ENCODE peak calls at places on chromosomes 11 and 22, in six cellular contexts. H, C, W, Q, K and O are unnamed samples.

GRCh38 chr22:24184057-24184798 is 2.9 kb downstream of the SUSD2 start:
- DNase-seq in H (no peak), C (peak), W (no peak), Q (no peak), K (no peak), O (no peak)

GRCh38 chr11:35065566-35065965 is 73.4 kb upstream of the CD44 start:
- DNase-seq in H (no peak), C (no peak), W (no peak), Q (no peak), K (peak), O (no peak)

GRCh38 chr22:35819421-35819820 is 101.7 kb downstream of the APOL5 start:
- DNase-seq in H (no peak), C (no peak), W (no peak), Q (no peak), K (no peak), O (no peak)

GRCh38 chr11:45930031-45930794 is 7.8 kb downstream of the LARGE2 start:
- DNase-seq in H (no peak), C (no peak), W (peak), Q (no peak), K (no peak), O (no peak)

GRCh38 chr11:77590194-77590591 is 440 bp downstream of the AQP11 start:
- DNase-seq in H (no peak), C (no peak), W (no peak), Q (no peak), K (peak), O (peak)

GRCh38 chr11:10398525-10398924 is 56.5 kb upstream of the AMPD3 start:
- DNase-seq in H (no peak), C (peak), W (no peak), Q (no peak), K (no peak), O (no peak)

GRCh38 chr11:128757235-128757711 is 63.4 kb downstream of the FLI1 start:
- DNase-seq in H (no peak), C (peak), W (peak), Q (no peak), K (peak), O (no peak)

GRCh38 chr11:96177132-96177531 is 165.9 kb downstream of the MAML2 start:
- DNase-seq in H (no peak), C (no peak), W (no peak), Q (no peak), K (no peak), O (no peak)

GRCh38 chr22:47064016-47064415 is 301.6 kb downstream of the TBC1D22A start:
- DNase-seq in H (no peak), C (no peak), W (no peak), Q (no peak), K (no peak), O (no peak)

GRCh38 chr22:39988386-39989114 is 6.2 kb upstream of the FAM83F start:
- DNase-seq in H (no peak), C (no peak), W (no peak), Q (no peak), K (no peak), O (no peak)

GRCh38 chr22:49999901-50000586 is 12.5 kb downstream of the IL17REL start:
- DNase-seq in H (no peak), C (peak), W (no peak), Q (no peak), K (no peak), O (no peak)

GRCh38 chr11:128848815-128849455 is 18.2 kb downstream of the KCNJ1 start:
- DNase-seq in H (no peak), C (peak), W (peak), Q (no peak), K (peak), O (no peak)

GRCh38 chr22:45686004-45686403 is 14.4 kb downstream of the ATXN10 start:
- DNase-seq in H (no peak), C (no peak), W (no peak), Q (no peak), K (peak), O (no peak)

GRCh38 chr11:107251298-107251697 is 206.3 kb downstream of the CWF19L2 start:
- DNase-seq in H (no peak), C (no peak), W (no peak), Q (no peak), K (no peak), O (no peak)

GRCh38 chr11:8983552-8983951 is 19.3 kb upstream of the TMEM9B start:
- DNase-seq in H (no peak), C (no peak), W (no peak), Q (no peak), K (no peak), O (no peak)

GRCh38 chr11:73281201-73281741 is 9.1 kb downstream of the P2RY6 start:
- DNase-seq in H (no peak), C (peak), W (no peak), Q (no peak), K (no peak), O (no peak)

GRCh38 chr22:32801436-32802290 is at the start of gene TIMP3:
- DNase-seq in H (peak), C (peak), W (no peak), Q (no peak), K (peak), O (no peak)

GRCh38 chr11:13963949-13964770 is 1.6 kb downstream of the SPON1 start:
- DNase-seq in H (no peak), C (peak), W (no peak), Q (no peak), K (no peak), O (no peak)

GRCh38 chr11:33635161-33635560 is 65.5 kb downstream of the C11orf91 start:
- DNase-seq in H (no peak), C (peak), W (no peak), Q (peak), K (peak), O (no peak)

GRCh38 chr22:32378703-32379272 is 21.1 kb downstream of the RFPL3 start:
- DNase-seq in H (no peak), C (no peak), W (no peak), Q (no peak), K (peak), O (no peak)

GRCh38 chr11:57901756-57902155 is 121.9 kb upstream of the OR9Q1 start:
- DNase-seq in H (no peak), C (no peak), W (no peak), Q (no peak), K (no peak), O (no peak)

GRCh38 chr11:95279921-95280861 is 49.2 kb upstream of the SESN3 start:
- DNase-seq in H (no peak), C (peak), W (no peak), Q (no peak), K (no peak), O (no peak)

GRCh38 chr22:32900856-32901255 is 99.4 kb downstream of the TIMP3 start:
- DNase-seq in H (no peak), C (no peak), W (no peak), Q (no peak), K (no peak), O (no peak)

GRCh38 chr11:120606116-120607010 is 94.8 kb downstream of the GRIK4 start:
- DNase-seq in H (no peak), C (peak), W (no peak), Q (no peak), K (no peak), O (no peak)

GRCh38 chr22:50529416-50530279 is at the start of gene TYMP:
- DNase-seq in H (no peak), C (peak), W (peak), Q (no peak), K (no peak), O (no peak)

GRCh38 chr11:70532066-70532440 is 133.7 kb downstream of the CTTN start:
- DNase-seq in H (no peak), C (peak), W (no peak), Q (no peak), K (no peak), O (no peak)

GRCh38 chr22:23066200-23067022 is 3.9 kb upstream of the GNAZ start:
- DNase-seq in H (no peak), C (peak), W (no peak), Q (no peak), K (no peak), O (no peak)

GRCh38 chr11:1303196-1303821 is 6.1 kb downstream of the TOLLIP start:
- DNase-seq in H (no peak), C (no peak), W (no peak), Q (no peak), K (no peak), O (no peak)

GRCh38 chr11:26905368-26905767 is 88.5 kb upstream of the FIBIN start:
- DNase-seq in H (no peak), C (no peak), W (no peak), Q (no peak), K (peak), O (no peak)

GRCh38 chr11:62610814-62611704 is 1.5 kb downstream of the EML3 start:
- DNase-seq in H (no peak), C (no peak), W (no peak), Q (no peak), K (no peak), O (no peak)

GRCh38 chr11:62608776-62609175 is 3.8 kb downstream of the EML3 start:
- DNase-seq in H (no peak), C (no peak), W (no peak), Q (no peak), K (no peak), O (no peak)

GRCh38 chr11:62612366-62613274 is at the start of the genes EML3 and ROM1:
- DNase-seq in H (peak), C (peak), W (peak), Q (no peak), K (peak), O (peak)

GRCh38 chr11:62611705-62612365 is 740 bp downstream of the EML3 start:
- DNase-seq in H (no peak), C (peak), W (no peak), Q (no peak), K (peak), O (peak)

GRCh38 chr11:62610403-62610802 is 2.2 kb downstream of the EML3 start:
- DNase-seq in H (no peak), C (no peak), W (no peak), Q (no peak), K (no peak), O (no peak)
- H3K4me3 ChIP-seq in H (no peak), C (no peak), W (no peak), Q (no peak), K (no peak), O (no peak)

DNA sequence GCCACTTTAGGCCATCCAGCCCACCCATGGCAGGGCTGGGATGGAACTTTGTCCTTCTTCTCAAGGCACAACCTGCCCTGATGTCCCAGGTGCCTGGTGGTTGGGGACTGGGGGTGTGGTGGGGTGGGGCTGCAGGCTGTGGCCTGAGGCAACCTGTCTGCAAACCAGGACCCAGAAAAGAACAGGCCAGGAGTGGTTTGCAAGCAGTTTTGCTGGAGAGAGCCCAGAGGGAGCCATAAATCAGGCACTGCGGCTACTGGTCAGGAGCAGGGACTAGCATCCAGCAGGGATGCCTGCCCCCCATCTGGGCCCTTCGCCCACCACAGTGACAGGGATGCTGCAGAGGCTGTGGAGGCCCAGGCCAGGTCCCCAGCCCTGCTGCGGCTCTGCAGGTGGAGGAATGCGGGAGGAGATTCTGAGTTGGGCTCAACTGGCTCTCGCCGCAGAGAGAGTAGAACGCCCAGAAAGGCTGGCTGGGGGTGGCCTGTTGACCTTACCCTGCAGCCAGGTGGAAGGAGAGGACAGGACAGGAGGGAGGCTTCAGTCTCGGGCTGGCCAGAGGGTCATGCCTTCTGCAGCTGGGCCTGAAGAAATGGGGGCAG is 16.4 kb upstream of the NEFH start:
- DNase-seq in H (no peak), C (no peak), W (no peak), Q (no peak), K (no peak), O (no peak)
- H3K4me3 ChIP-seq in H (no peak), C (no peak), W (no peak), Q (no peak), K (no peak), O (no peak)

GRCh38 chr11:89405629-89406028 is 85.5 kb downstream of the NOX4 start:
- DNase-seq in H (no peak), C (no peak), W (no peak), Q (no peak), K (peak), O (no peak)
- H3K4me3 ChIP-seq in H (no peak), C (no peak), W (no peak), Q (no peak), K (no peak), O (no peak)

GRCh38 chr11:118629761-118630661 is 22.6 kb downstream of the PHLDB1 start:
- DNase-seq in H (no peak), C (no peak), W (no peak), Q (no peak), K (no peak), O (no peak)
- H3K4me3 ChIP-seq in H (no peak), C (no peak), W (no peak), Q (no peak), K (no peak), O (no peak)

DNA sequence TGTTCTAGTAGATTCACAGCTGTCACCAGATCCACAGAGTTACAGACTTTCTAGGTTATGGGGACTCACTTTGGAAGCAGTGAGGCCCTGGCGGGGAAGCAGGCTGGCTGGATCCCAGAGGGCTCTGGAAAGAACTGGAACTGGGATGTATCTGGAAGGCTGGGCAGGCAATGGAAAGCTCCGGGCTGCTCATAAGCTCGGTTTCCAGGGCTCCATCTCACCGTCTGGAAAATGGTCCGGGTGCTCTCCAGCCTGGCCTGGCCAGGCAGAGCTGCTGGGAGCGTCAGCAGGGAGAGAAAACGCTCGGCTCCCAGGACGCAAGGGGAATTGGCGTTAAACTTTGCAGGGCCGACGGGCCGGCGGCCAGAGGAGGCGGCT is 339 bp upstream of the SEZ6L start:
- DNase-seq in H (no peak), C (no peak), W (no peak), Q (no peak), K (no peak), O (no peak)
- H3K4me3 ChIP-seq in H (no peak), C (peak), W (no peak), Q (no peak), K (no peak), O (peak)

DNA sequence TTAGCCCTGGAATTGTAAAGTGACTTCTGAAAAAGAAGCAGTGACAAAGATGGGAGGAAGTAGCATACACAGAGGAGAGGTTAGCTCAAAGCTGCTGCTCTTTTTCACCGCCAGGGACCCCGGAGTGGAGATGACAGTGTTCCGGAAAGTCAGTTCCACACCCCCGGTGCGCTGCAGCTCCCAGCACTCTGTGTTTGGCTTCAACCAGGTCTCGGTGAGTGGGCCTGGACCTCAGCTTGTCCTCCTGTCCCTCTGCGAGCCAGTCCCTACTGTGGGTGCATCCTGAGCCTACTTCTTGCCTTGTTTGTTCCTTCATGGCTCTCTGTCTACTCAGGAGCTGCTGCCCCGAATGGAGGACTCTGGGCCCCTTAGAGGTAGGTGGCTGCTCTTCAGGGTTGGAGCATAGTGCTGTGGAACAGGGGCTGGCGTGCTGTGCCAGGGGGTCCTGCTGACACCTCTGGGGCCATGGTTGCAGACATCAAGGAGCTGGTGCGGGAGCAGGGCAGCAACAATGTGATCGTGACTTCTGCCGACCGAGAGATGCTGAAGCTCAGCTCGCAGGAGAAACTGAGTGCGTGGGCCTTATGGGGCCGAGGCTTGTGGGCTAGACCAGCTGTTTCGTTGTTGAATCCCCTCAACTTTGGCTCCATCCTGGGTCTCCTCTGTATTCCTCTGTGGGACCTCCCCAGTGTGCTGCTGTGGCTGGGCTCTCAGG is 1.7 kb downstream of the PCNX3 start:
- DNase-seq in H (no peak), C (no peak), W (no peak), Q (no peak), K (no peak), O (no peak)
- H3K4me3 ChIP-seq in H (peak), C (no peak), W (no peak), Q (peak), K (peak), O (no peak)

GRCh38 chr11:66592457-66593302 is at the start of the genes CCDC87 and CCS:
- DNase-seq in H (peak), C (peak), W (peak), Q (peak), K (peak), O (peak)

GRCh38 chr11:66595245-66595904 is 2.4 kb downstream of the CCS start:
- DNase-seq in H (no peak), C (peak), W (no peak), Q (no peak), K (no peak), O (no peak)

GRCh38 chr11:66593303-66593635 is 284 bp downstream of the CCS start:
- DNase-seq in H (no peak), C (no peak), W (no peak), Q (no peak), K (no peak), O (no peak)

GRCh38 chr11:66591175-66591574 is 1.7 kb downstream of the CCDC87 start:
- DNase-seq in H (no peak), C (no peak), W (no peak), Q (no peak), K (no peak), O (no peak)

GRCh38 chr11:66593650-66594049 is 665 bp downstream of the CCS start:
- DNase-seq in H (no peak), C (no peak), W (no peak), Q (no peak), K (no peak), O (no peak)
- H3K4me3 ChIP-seq in H (peak), C (peak), W (peak), Q (peak), K (peak), O (peak)